ENCODE peak calls at places on chromosome 19, in four cellular contexts. One of them, this sample, is unnamed.

GRCh38 chr19:34310494-34310981 is 54.5 kb upstream of the GPI start:
- DNase-seq in amygdala: no peak
- DNase-seq in Caco-2: no peak
- DNase-seq in neural crest cell: no peak
- DNase-seq in this sample: no peak

GRCh38 chr19:31113250-31113685 is 236.0 kb downstream of the TSHZ3 start:
- DNase-seq in amygdala: no peak
- DNase-seq in Caco-2: no peak
- DNase-seq in neural crest cell: no peak
- DNase-seq in this sample: no peak

GRCh38 chr19:2970201-2970838 is 7.0 kb upstream of the TLE6 start:
- DNase-seq in amygdala: no peak
- DNase-seq in Caco-2: no peak
- DNase-seq in neural crest cell: no peak
- DNase-seq in this sample: peak; percentile 26

GRCh38 chr19:33050110-33050509 is 14.6 kb downstream of the RHPN2 start:
- DNase-seq in amygdala: no peak
- DNase-seq in Caco-2: no peak
- DNase-seq in neural crest cell: no peak
- DNase-seq in this sample: no peak

GRCh38 chr19:55076321-55076720 is 652 bp downstream of the EPS8L1 start:
- DNase-seq in amygdala: no peak
- DNase-seq in Caco-2: no peak
- DNase-seq in neural crest cell: no peak
- DNase-seq in this sample: no peak

GRCh38 chr19:42508892-42509444 is 19.3 kb downstream of the CEACAM1 start:
- DNase-seq in amygdala: no peak
- DNase-seq in Caco-2: no peak
- DNase-seq in neural crest cell: no peak
- DNase-seq in this sample: no peak

GRCh38 chr19:13505164-13505695 is 1.0 kb downstream of the CACNA1A start:
- DNase-seq in amygdala: no peak
- DNase-seq in Caco-2: no peak
- DNase-seq in neural crest cell: no peak
- DNase-seq in this sample: no peak

GRCh38 chr19:14135985-14136508 is 342 bp downstream of the ASF1B start:
- DNase-seq in amygdala: no peak
- DNase-seq in Caco-2: no peak
- DNase-seq in neural crest cell: no peak
- DNase-seq in this sample: no peak

GRCh38 chr19:18097217-18097992 is at the start of gene MAST3:
- DNase-seq in amygdala: peak; percentile 42
- DNase-seq in Caco-2: peak; percentile 89
- DNase-seq in neural crest cell: peak; percentile 71
- DNase-seq in this sample: peak; percentile 53

GRCh38 chr19:491146-491741 is 5.0 kb upstream of the MADCAM1 start:
- DNase-seq in amygdala: no peak
- DNase-seq in Caco-2: no peak
- DNase-seq in neural crest cell: no peak
- DNase-seq in this sample: no peak

GRCh38 chr19:41431426-41432386 is 4.5 kb upstream of the B3GNT8 start:
- DNase-seq in amygdala: no peak
- DNase-seq in Caco-2: no peak
- DNase-seq in neural crest cell: no peak
- DNase-seq in this sample: no peak

GRCh38 chr19:580274-580835 is 8.0 kb downstream of the BSG start:
- DNase-seq in amygdala: no peak
- DNase-seq in Caco-2: no peak
- DNase-seq in neural crest cell: no peak
- DNase-seq in this sample: no peak

GRCh38 chr19:35727053-35727955 is 9.5 kb downstream of the KMT2B start:
- DNase-seq in amygdala: no peak
- DNase-seq in Caco-2: no peak
- DNase-seq in neural crest cell: no peak
- DNase-seq in this sample: no peak

GRCh38 chr19:46365561-46365960 is 18.7 kb downstream of the PPP5C start:
- DNase-seq in amygdala: no peak
- DNase-seq in Caco-2: no peak
- DNase-seq in neural crest cell: no peak
- DNase-seq in this sample: no peak

GRCh38 chr19:6527893-6528543 is 2.8 kb upstream of the TNFSF9 start:
- DNase-seq in amygdala: no peak
- DNase-seq in Caco-2: no peak
- DNase-seq in neural crest cell: no peak
- DNase-seq in this sample: no peak

GRCh38 chr19:32619051-32619685 is 38.2 kb downstream of the PDCD5 start:
- DNase-seq in amygdala: no peak
- DNase-seq in Caco-2: no peak
- DNase-seq in neural crest cell: no peak
- DNase-seq in this sample: no peak

GRCh38 chr19:12485571-12485970 is 955 bp upstream of the ZNF709 start:
- DNase-seq in amygdala: no peak
- DNase-seq in Caco-2: no peak
- DNase-seq in neural crest cell: no peak
- DNase-seq in this sample: no peak

GRCh38 chr19:45863840-45864628 is at the start of gene FOXA3:
- DNase-seq in amygdala: no peak
- DNase-seq in Caco-2: peak; percentile 72
- DNase-seq in neural crest cell: no peak
- DNase-seq in this sample: no peak

GRCh38 chr19:14404322-14404721 is 14.8 kb downstream of the DDX39A start:
- DNase-seq in amygdala: no peak
- DNase-seq in Caco-2: no peak
- DNase-seq in neural crest cell: no peak
- DNase-seq in this sample: no peak

GRCh38 chr19:47435883-47436417 is 16.6 kb upstream of the MEIS3 start:
- DNase-seq in amygdala: no peak
- DNase-seq in Caco-2: no peak
- DNase-seq in neural crest cell: no peak
- DNase-seq in this sample: no peak

GRCh38 chr19:1942078-1942933 is 1.3 kb downstream of the CSNK1G2 start:
- DNase-seq in amygdala: peak; percentile 21
- DNase-seq in Caco-2: peak; percentile 72
- DNase-seq in neural crest cell: peak; percentile 70
- DNase-seq in this sample: no peak

GRCh38 chr19:55353803-55354697 is 469 bp downstream of the COX6B2 start:
- DNase-seq in amygdala: no peak
- DNase-seq in Caco-2: peak; percentile 74
- DNase-seq in neural crest cell: no peak
- DNase-seq in this sample: peak; percentile 2